ENCODE peak calls at places on chromosomes 2 and 18, in six cellular contexts. One of them, this sample, is unnamed.

GRCh38 chr18:50151876-50152275 is 43.1 kb downstream of the MYO5B start:
- DNase-seq in neural progenitor cell: no peak
- DNase-seq in GM23248: peak; percentile 3
- DNase-seq in GM23338: no peak
- DNase-seq in HCT116: no peak
- DNase-seq in hepatocyte: no peak
- DNase-seq in this sample: peak; percentile 68

GRCh38 chr2:28117104-28117596 is 226.6 kb downstream of the BABAM2 start:
- DNase-seq in neural progenitor cell: no peak
- DNase-seq in GM23248: no peak
- DNase-seq in GM23338: no peak
- DNase-seq in HCT116: no peak
- DNase-seq in hepatocyte: peak; percentile 72
- DNase-seq in this sample: no peak

GRCh38 chr2:189528617-189529016 is 52.0 kb downstream of the SLC40A1 start:
- DNase-seq in neural progenitor cell: no peak
- DNase-seq in GM23248: no peak
- DNase-seq in GM23338: no peak
- DNase-seq in HCT116: no peak
- DNase-seq in hepatocyte: no peak
- DNase-seq in this sample: no peak

GRCh38 chr2:220347661-220348060 is 720.2 kb downstream of the SLC4A3 start:
- DNase-seq in neural progenitor cell: no peak
- DNase-seq in GM23248: no peak
- DNase-seq in GM23338: no peak
- DNase-seq in HCT116: no peak
- DNase-seq in hepatocyte: no peak
- DNase-seq in this sample: no peak

GRCh38 chr2:43220982-43221659 is 5.3 kb downstream of the ZFP36L2 start:
- DNase-seq in neural progenitor cell: peak; percentile 83
- DNase-seq in GM23248: peak; percentile 72
- DNase-seq in GM23338: peak; percentile 76
- DNase-seq in HCT116: no peak
- DNase-seq in hepatocyte: peak; percentile 88
- DNase-seq in this sample: no peak

GRCh38 chr2:6874032-6874431 is 3.5 kb upstream of the RSAD2 start:
- DNase-seq in neural progenitor cell: no peak
- DNase-seq in GM23248: no peak
- DNase-seq in GM23338: no peak
- DNase-seq in HCT116: no peak
- DNase-seq in hepatocyte: no peak
- DNase-seq in this sample: no peak

GRCh38 chr2:182144780-182145170 is 159.1 kb downstream of the PPP1R1C start:
- DNase-seq in neural progenitor cell: no peak
- DNase-seq in GM23248: peak; percentile 51
- DNase-seq in GM23338: no peak
- DNase-seq in HCT116: no peak
- DNase-seq in hepatocyte: no peak
- DNase-seq in this sample: no peak

GRCh38 chr2:217436386-217436785 is 566.4 kb downstream of the TNS1 start:
- DNase-seq in neural progenitor cell: no peak
- DNase-seq in GM23248: no peak
- DNase-seq in GM23338: no peak
- DNase-seq in HCT116: no peak
- DNase-seq in hepatocyte: no peak
- DNase-seq in this sample: no peak

GRCh38 chr2:180621366-180621765 is 359.0 kb upstream of the UBE2E3 start:
- DNase-seq in neural progenitor cell: no peak
- DNase-seq in GM23248: no peak
- DNase-seq in GM23338: no peak
- DNase-seq in HCT116: no peak
- DNase-seq in hepatocyte: no peak
- DNase-seq in this sample: no peak

GRCh38 chr2:196988599-196988998 is 62.1 kb upstream of the PGAP1 start:
- DNase-seq in neural progenitor cell: no peak
- DNase-seq in GM23248: peak; percentile 32
- DNase-seq in GM23338: no peak
- DNase-seq in HCT116: no peak
- DNase-seq in hepatocyte: no peak
- DNase-seq in this sample: no peak

GRCh38 chr18:9757851-9758587 is 49.9 kb downstream of the RAB31 start:
- DNase-seq in neural progenitor cell: no peak
- DNase-seq in GM23248: peak; percentile 38
- DNase-seq in GM23338: no peak
- DNase-seq in HCT116: no peak
- DNase-seq in hepatocyte: no peak
- DNase-seq in this sample: no peak

GRCh38 chr2:143706297-143706696 is 577.1 kb downstream of the ARHGAP15 start:
- DNase-seq in neural progenitor cell: no peak
- DNase-seq in GM23248: no peak
- DNase-seq in GM23338: no peak
- DNase-seq in HCT116: no peak
- DNase-seq in hepatocyte: no peak
- DNase-seq in this sample: no peak
- TF ChIP-seq EZH2 in neural progenitor cell: no peak
- TF ChIP-seq EZH2 in GM23248: no peak
- TF ChIP-seq EZH2 in GM23338: no peak
- TF ChIP-seq EZH2 in HCT116: no peak
- TF ChIP-seq EZH2 in hepatocyte: no peak
- TF ChIP-seq EZH2 in this sample: no peak

DNA sequence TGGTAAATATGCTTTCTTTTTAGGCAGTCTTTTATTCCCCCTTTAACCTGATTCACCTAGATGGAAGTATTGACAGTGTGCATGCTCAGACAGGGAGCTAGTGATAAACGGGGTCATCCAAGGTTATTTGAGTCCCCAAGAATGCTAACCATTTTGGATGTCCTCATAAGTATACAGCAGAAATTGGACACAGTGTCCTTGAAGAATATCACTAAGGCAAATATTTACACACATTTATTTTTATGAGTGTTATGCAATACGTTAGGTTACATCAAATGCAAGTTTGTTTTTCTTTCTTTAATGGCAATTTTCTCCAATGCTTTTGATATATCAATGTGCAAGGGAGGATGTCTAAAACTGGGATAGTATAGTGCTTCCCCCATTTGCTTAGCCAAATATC is 23.6 kb downstream of the CNTNAP5 start:
- DNase-seq in neural progenitor cell: no peak
- DNase-seq in GM23248: no peak
- DNase-seq in GM23338: no peak
- DNase-seq in HCT116: no peak
- DNase-seq in hepatocyte: no peak
- DNase-seq in this sample: no peak
- TF ChIP-seq EZH2phosphoT487 in neural progenitor cell: no peak
- TF ChIP-seq EZH2phosphoT487 in GM23248: no peak
- TF ChIP-seq EZH2phosphoT487 in GM23338: no peak
- TF ChIP-seq EZH2phosphoT487 in HCT116: no peak
- TF ChIP-seq EZH2phosphoT487 in hepatocyte: no peak
- TF ChIP-seq EZH2phosphoT487 in this sample: no peak

GRCh38 chr2:239530749-239531316 is 130.0 kb upstream of the HDAC4 start:
- DNase-seq in neural progenitor cell: no peak
- DNase-seq in GM23248: no peak
- DNase-seq in GM23338: no peak
- DNase-seq in HCT116: no peak
- DNase-seq in hepatocyte: no peak
- DNase-seq in this sample: no peak

GRCh38 chr2:239531456-239532304 is 130.9 kb upstream of the HDAC4 start:
- DNase-seq in neural progenitor cell: peak; percentile 85
- DNase-seq in GM23248: no peak
- DNase-seq in GM23338: peak; percentile 5
- DNase-seq in HCT116: no peak
- DNase-seq in hepatocyte: no peak
- DNase-seq in this sample: no peak

GRCh38 chr2:239528146-239528545 is 127.3 kb upstream of the HDAC4 start:
- DNase-seq in neural progenitor cell: no peak
- DNase-seq in GM23248: no peak
- DNase-seq in GM23338: no peak
- DNase-seq in HCT116: no peak
- DNase-seq in hepatocyte: no peak
- DNase-seq in this sample: no peak

GRCh38 chr2:239528883-239529282 is 128.1 kb upstream of the HDAC4 start:
- DNase-seq in neural progenitor cell: no peak
- DNase-seq in GM23248: no peak
- DNase-seq in GM23338: no peak
- DNase-seq in HCT116: no peak
- DNase-seq in hepatocyte: no peak
- DNase-seq in this sample: no peak

DNA sequence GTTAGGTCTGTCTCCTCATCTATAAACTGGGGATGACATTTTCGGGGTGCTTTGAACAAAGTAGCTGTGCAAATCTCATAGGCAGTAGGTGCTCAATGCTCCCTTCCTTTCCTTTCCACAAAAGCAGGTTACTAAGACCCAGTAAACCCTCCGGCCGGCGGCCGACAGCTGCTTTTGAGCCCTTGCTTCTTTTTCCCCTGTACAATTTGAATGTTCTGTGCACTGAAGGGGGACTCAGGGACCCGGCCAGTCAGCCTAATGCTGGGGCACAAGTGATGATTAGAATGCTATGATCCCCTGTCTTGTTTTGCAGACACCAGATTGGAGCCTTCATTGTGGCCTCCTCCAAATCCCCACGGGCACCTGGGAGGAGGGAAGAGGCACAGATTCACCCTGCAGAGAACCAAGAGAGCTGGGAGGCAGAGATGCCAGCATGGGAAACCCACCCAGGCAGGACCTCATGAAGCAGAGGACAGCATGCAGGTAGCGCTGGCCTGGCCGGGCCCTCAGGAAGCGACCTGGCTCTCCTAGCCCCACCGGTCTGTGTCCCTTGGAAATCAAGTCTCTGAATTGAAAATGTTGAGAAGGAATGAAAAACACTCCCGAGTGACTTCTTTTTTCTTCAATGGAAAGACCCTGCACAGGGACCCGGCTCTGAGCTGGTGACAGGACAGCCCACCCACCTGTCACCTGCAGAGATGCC is 128.6 kb upstream of the HDAC4 start:
- DNase-seq in neural progenitor cell: no peak
- DNase-seq in GM23248: no peak
- DNase-seq in GM23338: no peak
- DNase-seq in HCT116: no peak
- DNase-seq in hepatocyte: no peak
- DNase-seq in this sample: no peak
- TF ChIP-seq EZH2 in neural progenitor cell: no peak
- TF ChIP-seq EZH2 in GM23248: no peak
- TF ChIP-seq EZH2 in GM23338: no peak
- TF ChIP-seq EZH2 in HCT116: no peak
- TF ChIP-seq EZH2 in hepatocyte: no peak
- TF ChIP-seq EZH2 in this sample: no peak

DNA sequence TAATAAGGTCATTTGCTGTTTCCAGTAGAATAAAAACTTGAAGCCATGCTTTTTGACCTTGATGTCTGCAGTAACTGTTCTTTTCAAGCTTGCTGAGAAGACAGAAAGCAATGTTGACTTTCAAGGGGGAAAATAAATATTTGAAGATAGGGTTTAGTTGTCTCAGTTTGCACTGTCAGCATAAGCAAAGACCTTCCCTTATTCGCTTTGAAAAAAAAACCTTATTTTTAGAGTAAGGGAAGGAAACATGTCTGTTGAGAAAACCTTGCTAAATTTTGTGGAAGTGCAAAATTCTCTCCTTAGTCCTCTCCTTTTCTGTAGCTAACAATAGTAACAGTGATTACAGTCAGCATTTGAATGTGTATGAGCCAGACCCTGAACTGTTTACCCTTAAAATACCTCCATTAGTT is 43.1 kb downstream of the MAP4K4 start:
- DNase-seq in neural progenitor cell: no peak
- DNase-seq in GM23248: no peak
- DNase-seq in GM23338: no peak
- DNase-seq in HCT116: no peak
- DNase-seq in hepatocyte: no peak
- DNase-seq in this sample: no peak
- TF ChIP-seq EZH2phosphoT487 in neural progenitor cell: no peak
- TF ChIP-seq EZH2phosphoT487 in GM23248: no peak
- TF ChIP-seq EZH2phosphoT487 in GM23338: no peak
- TF ChIP-seq EZH2phosphoT487 in HCT116: no peak
- TF ChIP-seq EZH2phosphoT487 in hepatocyte: no peak
- TF ChIP-seq EZH2phosphoT487 in this sample: no peak

DNA sequence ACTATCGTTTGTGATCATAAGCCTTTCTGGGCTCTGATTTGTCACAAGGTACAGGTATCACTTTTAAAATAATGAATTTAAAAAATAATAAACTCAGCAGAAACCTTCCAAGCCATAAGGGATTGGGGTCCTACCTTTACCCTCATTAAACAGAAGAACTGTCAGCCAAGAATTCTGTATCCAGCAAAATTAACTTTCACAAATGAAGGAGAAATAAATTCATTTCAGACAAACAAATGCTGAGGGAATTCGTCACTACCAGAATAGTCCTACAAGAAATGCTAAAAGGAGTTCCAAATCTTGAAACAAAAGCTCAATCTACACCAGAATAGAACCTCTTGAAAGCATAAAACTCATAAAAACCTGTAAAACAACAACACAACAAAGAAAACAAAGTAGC is 25.7 kb downstream of the L3MBTL4 start:
- DNase-seq in neural progenitor cell: no peak
- DNase-seq in GM23248: no peak
- DNase-seq in GM23338: no peak
- DNase-seq in HCT116: no peak
- DNase-seq in hepatocyte: no peak
- DNase-seq in this sample: no peak
- TF ChIP-seq EZH2 in neural progenitor cell: no peak
- TF ChIP-seq EZH2 in GM23248: no peak
- TF ChIP-seq EZH2 in GM23338: no peak
- TF ChIP-seq EZH2 in HCT116: no peak
- TF ChIP-seq EZH2 in hepatocyte: no peak
- TF ChIP-seq EZH2 in this sample: no peak

GRCh38 chr18:59763541-59764136 is 66.4 kb upstream of the CCBE1 start:
- DNase-seq in neural progenitor cell: no peak
- DNase-seq in GM23248: no peak
- DNase-seq in GM23338: no peak
- DNase-seq in HCT116: no peak
- DNase-seq in hepatocyte: no peak
- DNase-seq in this sample: no peak

GRCh38 chr18:59765343-59765742 is 68.1 kb upstream of the CCBE1 start:
- DNase-seq in neural progenitor cell: no peak
- DNase-seq in GM23248: no peak
- DNase-seq in GM23338: no peak
- DNase-seq in HCT116: no peak
- DNase-seq in hepatocyte: no peak
- DNase-seq in this sample: no peak

GRCh38 chr18:59764281-59764680 is 67.1 kb upstream of the CCBE1 start:
- DNase-seq in neural progenitor cell: no peak
- DNase-seq in GM23248: no peak
- DNase-seq in GM23338: no peak
- DNase-seq in HCT116: no peak
- DNase-seq in hepatocyte: no peak
- DNase-seq in this sample: no peak

GRCh38 chr18:59767732-59768131 is 70.5 kb upstream of the CCBE1 start:
- DNase-seq in neural progenitor cell: no peak
- DNase-seq in GM23248: peak; percentile 77
- DNase-seq in GM23338: no peak
- DNase-seq in HCT116: no peak
- DNase-seq in hepatocyte: no peak
- DNase-seq in this sample: no peak

GRCh38 chr18:59769105-59769865 is 72.1 kb upstream of the CCBE1 start:
- DNase-seq in neural progenitor cell: no peak
- DNase-seq in GM23248: peak; percentile 70
- DNase-seq in GM23338: no peak
- DNase-seq in HCT116: no peak
- DNase-seq in hepatocyte: no peak
- DNase-seq in this sample: no peak
- TF ChIP-seq EZH2phosphoT487 in neural progenitor cell: no peak
- TF ChIP-seq EZH2phosphoT487 in GM23248: no peak
- TF ChIP-seq EZH2phosphoT487 in GM23338: no peak
- TF ChIP-seq EZH2phosphoT487 in HCT116: no peak
- TF ChIP-seq EZH2phosphoT487 in hepatocyte: no peak
- TF ChIP-seq EZH2phosphoT487 in this sample: no peak

This sample was measured in PC-3.